ENCODE peak calls at places on chromosomes 3 and 15, in five cellular contexts. D is H9, B is cardiac fibroblast, Y is esophagus muscularis mucosa, U is GM23248. E is an unnamed sample.
A peak's percentile ranks its signal among the peaks of the same experiment; 100 is the strongest.

GRCh38 chr3:195100903-195101591 is 169.9 kb downstream of the XXYLT1 start:
- DNase-seq in D (no peak), B (peak; percentile 35), Y (no peak), U (peak; percentile 38), E (no peak)

GRCh38 chr3:114440700-114441099 is 146.9 kb downstream of the TIGIT start:
- DNase-seq in D (no peak), B (no peak), Y (no peak), U (no peak), E (no peak)

GRCh38 chr3:126108689-126109075 is 24.8 kb upstream of the SLC41A3 start:
- DNase-seq in D (no peak), B (no peak), Y (no peak), U (no peak), E (no peak)

GRCh38 chr15:38868326-38869114 is 303.9 kb upstream of the RASGRP1 start:
- DNase-seq in D (no peak), B (peak; percentile 86), Y (no peak), U (peak; percentile 97), E (no peak)

GRCh38 chr3:43087249-43087776 is 18.6 kb downstream of the POMGNT2 start:
- DNase-seq in D (no peak), B (peak; percentile 13), Y (no peak), U (peak; percentile 11), E (no peak)

GRCh38 chr15:92810418-92811138 is 89.5 kb upstream of the CHD2 start:
- DNase-seq in D (no peak), B (peak; percentile 88), Y (no peak), U (peak; percentile 12), E (peak; percentile 11)

GRCh38 chr15:87873501-87873900 is 383.0 kb downstream of the NTRK3 start:
- DNase-seq in D (no peak), B (peak; percentile 56), Y (no peak), U (peak; percentile 37), E (no peak)

GRCh38 chr3:168088106-168088722 is 7.5 kb downstream of the GOLIM4 start:
- DNase-seq in D (peak; percentile 56), B (no peak), Y (no peak), U (peak; percentile 39), E (no peak)

GRCh38 chr3:20747736-20748135 is 561.7 kb upstream of the SGO1 start:
- DNase-seq in D (no peak), B (peak; percentile 49), Y (no peak), U (peak; percentile 9), E (no peak)

GRCh38 chr3:183061431-183062172 is 37.7 kb downstream of the MCCC1 start:
- DNase-seq in D (no peak), B (peak; percentile 8), Y (no peak), U (no peak), E (no peak)

GRCh38 chr3:193665370-193665989 is 72.5 kb downstream of the OPA1 start:
- DNase-seq in D (no peak), B (peak; percentile 65), Y (no peak), U (peak; percentile 59), E (no peak)

GRCh38 chr3:58102976-58103447 is 94.8 kb downstream of the FLNB start:
- DNase-seq in D (no peak), B (no peak), Y (no peak), U (no peak), E (no peak)

GRCh38 chr3:38138347-38139190 is at the start of gene MYD88:
- DNase-seq in D (peak; percentile 79), B (peak; percentile 63), Y (peak; percentile 97), U (peak; percentile 86), E (peak; percentile 28)

GRCh38 chr3:108103971-108104797 is 13.4 kb upstream of the CD47 start:
- DNase-seq in D (no peak), B (peak; percentile 66), Y (no peak), U (peak; percentile 26), E (no peak)

GRCh38 chr15:87779746-87780145 is 476.8 kb downstream of the NTRK3 start:
- DNase-seq in D (no peak), B (no peak), Y (peak; percentile 8), U (no peak), E (no peak)

GRCh38 chr15:51335538-51335961 is 2.8 kb downstream of the CYP19A1 start:
- DNase-seq in D (no peak), B (no peak), Y (no peak), U (no peak), E (no peak)

GRCh38 chr3:72887723-72888545 is at the start of gene GXYLT2:
- DNase-seq in D (peak; percentile 87), B (peak; percentile 82), Y (no peak), U (peak; percentile 81), E (peak; percentile 61)

GRCh38 chr15:65666257-65666656 is 44.5 kb downstream of the SLC24A1 start:
- DNase-seq in D (no peak), B (no peak), Y (peak; percentile 37), U (peak; percentile 63), E (no peak)

GRCh38 chr3:69543080-69543429 is 157.2 kb upstream of the FRMD4B start:
- DNase-seq in D (no peak), B (no peak), Y (no peak), U (no peak), E (no peak)

GRCh38 chr15:57752426-57752825 is 45.9 kb downstream of the POLR2M start:
- DNase-seq in D (peak; percentile 71), B (peak; percentile 56), Y (no peak), U (no peak), E (peak; percentile 22)

GRCh38 chr3:8658326-8659212 is 14.0 kb upstream of the SSUH2 start:
- DNase-seq in D (no peak), B (peak; percentile 89), Y (no peak), U (no peak), E (peak; percentile 30)

GRCh38 chr15:45084163-45084562 is 29.8 kb downstream of the DUOX2 start:
- DNase-seq in D (no peak), B (no peak), Y (no peak), U (no peak), E (no peak)

GRCh38 chr15:70341566-70341965 is 243.8 kb upstream of the TLE3 start:
- DNase-seq in D (peak; percentile 8), B (no peak), Y (peak; percentile 60), U (no peak), E (no peak)

GRCh38 chr3:113575191-113575590 is 42.8 kb downstream of the SIDT1 start:
- DNase-seq in D (no peak), B (no peak), Y (peak; percentile 86), U (no peak), E (no peak)

GRCh38 chr15:46365612-46366011 is 730.8 kb downstream of the SQOR start:
- DNase-seq in D (no peak), B (peak; percentile 30), Y (no peak), U (peak; percentile 36), E (no peak)